ENCODE peak calls at places on chromosomes 6 and 20, in ten cellular contexts. X, N, A, U, M, R, H, O, C and P are unnamed samples.

GRCh38 chr6:132392792-132393191 is 8.5 kb downstream of the MOXD1 start:
- DNase-seq in X (no peak), N (no peak), A (no peak), U (peak; percentile 22), M (no peak), R (peak; percentile 43), H (peak; percentile 22), O (no peak), C (peak; percentile 51), P (peak; percentile 67)

GRCh38 chr20:3209946-3210317 is 634 bp downstream of the ITPA start:
- DNase-seq in X (peak; percentile 18), N (no peak), A (peak; percentile 69), U (peak; percentile 7), M (no peak), R (peak; percentile 16), H (no peak), O (no peak), C (no peak), P (no peak)

GRCh38 chr6:29653452-29654038 is 3.3 kb upstream of the MOG start:
- DNase-seq in X (peak; percentile 80), N (peak; percentile 63), A (peak; percentile 76), U (peak; percentile 30), M (peak; percentile 81), R (peak; percentile 82), H (peak; percentile 91), O (no peak), C (peak; percentile 74), P (peak; percentile 85)

GRCh38 chr6:3607171-3607570 is 144.3 kb downstream of the PXDC1 start:
- DNase-seq in X (no peak), N (no peak), A (no peak), U (no peak), M (no peak), R (no peak), H (no peak), O (no peak), C (no peak), P (no peak)

GRCh38 chr6:33620158-33620583 is 951 bp upstream of the ITPR3 start:
- DNase-seq in X (no peak), N (no peak), A (peak; percentile 67), U (no peak), M (peak; percentile 49), R (peak; percentile 61), H (peak; percentile 55), O (no peak), C (no peak), P (peak; percentile 73)

GRCh38 chr6:168163096-168163731 is 84.2 kb upstream of the FRMD1 start:
- DNase-seq in X (peak; percentile 7), N (no peak), A (no peak), U (no peak), M (no peak), R (no peak), H (peak; percentile 54), O (no peak), C (no peak), P (no peak)

GRCh38 chr20:20593447-20594170 is 118.8 kb downstream of the RALGAPA2 start:
- DNase-seq in X (peak; percentile 65), N (peak; percentile 55), A (peak; percentile 81), U (peak; percentile 25), M (peak; percentile 4), R (peak; percentile 37), H (peak; percentile 73), O (no peak), C (peak; percentile 18), P (peak; percentile 80)

GRCh38 chr20:63890201-63890576 is 4.7 kb upstream of the DNAJC5 start:
- DNase-seq in X (peak; percentile 31), N (no peak), A (peak; percentile 34), U (no peak), M (no peak), R (no peak), H (no peak), O (no peak), C (no peak), P (no peak)

GRCh38 chr6:38517005-38517404 is 122.7 kb downstream of the BTBD9 start:
- DNase-seq in X (peak; percentile 54), N (no peak), A (peak; percentile 40), U (peak; percentile 11), M (no peak), R (no peak), H (peak; percentile 30), O (no peak), C (no peak), P (no peak)

GRCh38 chr6:11732036-11732545 is 46.5 kb downstream of the ADTRP start:
- DNase-seq in X (peak; percentile 12), N (no peak), A (peak; percentile 98), U (no peak), M (no peak), R (no peak), H (no peak), O (peak; percentile 99), C (no peak), P (peak; percentile 48)

GRCh38 chr6:40674170-40674569 is 87.0 kb upstream of the LRFN2 start:
- DNase-seq in X (no peak), N (no peak), A (no peak), U (no peak), M (no peak), R (no peak), H (no peak), O (no peak), C (no peak), P (no peak)

GRCh38 chr6:123901441-123901840 is 97.8 kb downstream of the NKAIN2 start:
- DNase-seq in X (no peak), N (no peak), A (no peak), U (no peak), M (no peak), R (no peak), H (no peak), O (no peak), C (no peak), P (no peak)

GRCh38 chr6:159693128-159693893 is at the start of gene SOD2:
- DNase-seq in X (peak; percentile 81), N (peak; percentile 85), A (peak; percentile 86), U (peak; percentile 81), M (peak; percentile 97), R (peak; percentile 92), H (peak; percentile 92), O (no peak), C (peak; percentile 61), P (peak; percentile 95)

GRCh38 chr20:37220796-37221195 is 40.8 kb downstream of the GHRH start:
- DNase-seq in X (no peak), N (no peak), A (peak; percentile 66), U (no peak), M (no peak), R (no peak), H (peak; percentile 37), O (no peak), C (no peak), P (no peak)

GRCh38 chr20:60365882-60366281 is 407.7 kb downstream of the CDH26 start:
- DNase-seq in X (no peak), N (no peak), A (no peak), U (no peak), M (no peak), R (no peak), H (no peak), O (no peak), C (no peak), P (no peak)

GRCh38 chr6:162364488-162364887 is 363.1 kb downstream of the PRKN start:
- DNase-seq in X (no peak), N (no peak), A (no peak), U (no peak), M (no peak), R (no peak), H (no peak), O (no peak), C (no peak), P (no peak)

GRCh38 chr20:25238319-25239037 is 9.4 kb upstream of the PYGB start:
- DNase-seq in X (peak; percentile 73), N (no peak), A (peak; percentile 74), U (peak; percentile 65), M (no peak), R (no peak), H (no peak), O (no peak), C (no peak), P (no peak)

DNA sequence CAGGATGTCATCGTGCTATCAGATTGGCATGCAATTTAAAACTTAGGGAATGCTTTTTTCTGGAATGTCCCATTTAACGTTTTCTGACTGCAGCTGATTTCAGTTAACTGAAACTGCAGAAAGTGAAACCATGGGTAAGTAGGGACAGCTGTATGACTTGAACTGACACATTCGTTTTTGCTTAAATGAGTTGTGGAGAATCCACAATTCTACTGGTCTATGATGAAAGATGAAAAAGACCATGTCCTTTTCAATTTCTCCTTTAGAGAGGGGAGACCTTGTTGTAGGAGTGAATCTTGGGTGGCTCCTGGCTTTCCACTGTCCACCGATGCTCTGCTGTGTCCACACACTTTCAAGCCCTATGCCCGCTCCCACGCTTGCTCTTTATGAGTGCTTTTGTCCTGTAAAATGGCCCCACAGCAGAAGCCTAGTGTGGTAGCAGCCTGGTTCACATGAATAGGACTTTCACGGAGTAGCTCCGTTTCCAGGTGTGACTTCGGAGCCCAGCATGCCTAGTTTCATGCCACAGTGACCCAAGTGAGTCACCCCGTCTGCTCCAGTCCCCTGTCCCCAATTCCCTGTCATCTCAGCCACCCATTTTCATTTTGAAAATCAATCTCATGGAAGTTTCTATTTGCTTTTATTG is 21.9 kb downstream of the DYNLT1 start:
- DNase-seq in X (no peak), N (no peak), A (no peak), U (no peak), M (no peak), R (no peak), H (no peak), O (no peak), C (no peak), P (no peak)
- H3K36me3 ChIP-seq in X (peaks cover 45% of the 10 kb centered on the region), N (peaks cover 74% of the 10 kb centered on the region), A (no peaks in the 10 kb centered on the region), U (peaks cover 6% of the 10 kb centered on the region), M (peaks cover 77% of the 10 kb centered on the region), R (peaks cover 26% of the 10 kb centered on the region), H (no peaks in the 10 kb centered on the region), O (peaks cover 19% of the 10 kb centered on the region), C (peaks cover 41% of the 10 kb centered on the region), P (peaks cover 6% of the 10 kb centered on the region)

GRCh38 chr6:153625089-153625488 is 414.0 kb upstream of the OPRM1 start:
- DNase-seq in X (no peak), N (peak; percentile 3), A (no peak), U (no peak), M (no peak), R (no peak), H (peak; percentile 73), O (no peak), C (no peak), P (no peak)
- H2AFZ ChIP-seq in X (no peak overlapping the region), N (no peak overlapping the region), A (no peak overlapping the region), U (no peak overlapping the region), M (no peak overlapping the region), R (no peak overlapping the region), H (no peak overlapping the region), O (no peak overlapping the region), C (no peak overlapping the region), P (no peak overlapping the region)

DNA sequence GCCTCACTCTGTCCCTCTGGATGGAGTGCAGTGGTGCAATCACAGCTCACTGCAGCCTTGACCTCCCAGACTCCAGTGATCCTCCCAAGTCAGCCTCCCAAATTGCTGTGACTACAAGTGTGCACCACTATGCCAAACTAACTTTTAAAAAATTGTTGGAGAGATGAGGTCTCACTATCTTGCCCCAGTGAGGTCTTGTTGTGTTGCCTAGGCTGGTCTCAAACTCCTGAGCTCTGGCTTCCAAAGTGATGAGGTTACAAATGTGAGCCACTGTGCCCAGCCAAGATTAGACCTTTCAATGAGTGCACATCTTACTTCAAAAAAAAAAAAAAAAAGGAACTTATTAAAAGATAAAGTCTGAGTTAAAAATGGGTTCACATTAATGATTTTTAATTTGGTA is 1838.1 kb upstream of the DEFB115 start:
- DNase-seq in X (no peak), N (no peak), A (no peak), U (no peak), M (no peak), R (no peak), H (no peak), O (no peak), C (no peak), P (no peak)
- H3K9me3 ChIP-seq in X (peaks cover 11% of the 10 kb centered on the region), N (no peaks in the 10 kb centered on the region), A (no peaks in the 10 kb centered on the region), U (peaks cover 11% of the 10 kb centered on the region), M (no peaks in the 10 kb centered on the region), R (no peaks in the 10 kb centered on the region), H (no peaks in the 10 kb centered on the region), O (no peaks in the 10 kb centered on the region), C (no peaks in the 10 kb centered on the region), P (no peaks in the 10 kb centered on the region)

GRCh38 chr6:36916159-36916558 is 30.4 kb downstream of the C6orf89 start:
- DNase-seq in X (peak; percentile 36), N (no peak), A (peak; percentile 82), U (peak; percentile 36), M (no peak), R (no peak), H (no peak), O (no peak), C (no peak), P (no peak)
- H3K36me3 ChIP-seq in X (peaks cover 28% of the 10 kb centered on the region), N (peaks cover 33% of the 10 kb centered on the region), A (peaks cover 24% of the 10 kb centered on the region), U (peaks cover 2% of the 10 kb centered on the region), M (peaks cover 97% of the 10 kb centered on the region), R (peaks cover 38% of the 10 kb centered on the region), H (no peaks in the 10 kb centered on the region), O (peaks cover 5% of the 10 kb centered on the region), C (peaks cover 6% of the 10 kb centered on the region), P (peaks cover 11% of the 10 kb centered on the region)